ENCODE peak calls at places on chromosomes 4 and X, in ten cellular contexts. Q is ovary, C is coronary artery, V is fibroblast of the aortic adventitia, H is body of pancreas, O is AG10803, R is choroid plexus epithelial cell, B is dorsolateral prefrontal cortex, E is BJ, W is transverse colon. S is an unnamed sample.

GRCh38 chrX:105975382-105975781 is 63.1 kb downstream of the SERPINA7 start:
- DNase-seq in Q (no peak), C (no peak), V (peak), H (no peak), O (no peak), R (peak), B (no peak), E (no peak), W (no peak), S (peak)

GRCh38 chr4:3212391-3213100 is 36.4 kb upstream of the MSANTD1 start:
- DNase-seq in Q (no peak), C (no peak), V (no peak), H (no peak), O (no peak), R (no peak), B (no peak), E (no peak), W (no peak), S (no peak)

GRCh38 chr4:186695392-186695791 is 28.3 kb downstream of the FAT1 start:
- DNase-seq in Q (no peak), C (no peak), V (no peak), H (no peak), O (no peak), R (no peak), B (no peak), E (no peak), W (no peak), S (no peak)

GRCh38 chrX:9878141-9878875 is 88.8 kb upstream of the CLDN34 start:
- DNase-seq in Q (no peak), C (no peak), V (no peak), H (no peak), O (no peak), R (no peak), B (no peak), E (no peak), W (no peak), S (no peak)

GRCh38 chr4:87266986-87267385 is 46.6 kb upstream of the KLHL8 start:
- DNase-seq in Q (no peak), C (no peak), V (no peak), H (no peak), O (no peak), R (no peak), B (no peak), E (no peak), W (no peak), S (no peak)

GRCh38 chrX:68261060-68261672 is 172.1 kb downstream of the OPHN1 start:
- DNase-seq in Q (no peak), C (no peak), V (peak), H (no peak), O (peak), R (peak), B (no peak), E (no peak), W (no peak), S (peak)

GRCh38 chr4:183157215-183157614 is 58.2 kb downstream of the WWC2 start:
- DNase-seq in Q (no peak), C (no peak), V (no peak), H (no peak), O (no peak), R (no peak), B (no peak), E (no peak), W (no peak), S (no peak)

GRCh38 chr4:183596056-183596757 is 62.8 kb downstream of the RWDD4 start:
- DNase-seq in Q (no peak), C (no peak), V (no peak), H (no peak), O (no peak), R (no peak), B (no peak), E (no peak), W (no peak), S (no peak)

GRCh38 chr4:156771171-156771837 is 200.3 kb downstream of the PDGFC start:
- DNase-seq in Q (no peak), C (no peak), V (peak), H (peak), O (peak), R (peak), B (no peak), E (no peak), W (no peak), S (peak)

GRCh38 chr4:37594095-37594494 is 92.1 kb downstream of the RELL1 start:
- DNase-seq in Q (no peak), C (no peak), V (no peak), H (no peak), O (no peak), R (no peak), B (no peak), E (no peak), W (no peak), S (no peak)

GRCh38 chr4:20512980-20513379 is 187.3 kb upstream of the PACRGL start:
- DNase-seq in Q (no peak), C (no peak), V (no peak), H (no peak), O (no peak), R (no peak), B (no peak), E (no peak), W (no peak), S (no peak)

GRCh38 chrX:48958635-48959094 is 1.3 kb upstream of the OTUD5 start:
- DNase-seq in Q (no peak), C (peak), V (peak), H (peak), O (peak), R (peak), B (no peak), E (no peak), W (peak), S (peak)

GRCh38 chrX:10633722-10634121 is 13.3 kb upstream of the MID1 start:
- DNase-seq in Q (no peak), C (no peak), V (peak), H (no peak), O (peak), R (peak), B (no peak), E (no peak), W (no peak), S (peak)

GRCh38 chr4:183721207-183722081 is 62.4 kb downstream of the TRAPPC11 start:
- DNase-seq in Q (peak), C (no peak), V (peak), H (peak), O (peak), R (peak), B (no peak), E (no peak), W (peak), S (peak)

GRCh38 chrX:8433296-8434094 is 31.1 kb upstream of the VCX3B start:
- DNase-seq in Q (no peak), C (no peak), V (no peak), H (no peak), O (no peak), R (no peak), B (no peak), E (no peak), W (no peak), S (peak)

GRCh38 chr4:38983756-38984647 is 48.2 kb downstream of the TMEM156 start:
- DNase-seq in Q (no peak), C (no peak), V (peak), H (no peak), O (peak), R (peak), B (no peak), E (no peak), W (no peak), S (peak)

GRCh38 chrX:68693481-68694410 is 46.3 kb downstream of the STARD8 start:
- DNase-seq in Q (peak), C (peak), V (peak), H (peak), O (peak), R (peak), B (peak), E (no peak), W (peak), S (peak)

GRCh38 chr4:139763205-139763604 is 97.6 kb downstream of the MGST2 start:
- DNase-seq in Q (no peak), C (no peak), V (no peak), H (no peak), O (no peak), R (no peak), B (no peak), E (no peak), W (no peak), S (no peak)

GRCh38 chr4:128716325-128716724 is 93.2 kb upstream of the JADE1 start:
- DNase-seq in Q (no peak), C (no peak), V (peak), H (no peak), O (peak), R (no peak), B (no peak), E (peak), W (no peak), S (no peak)

GRCh38 chrX:109845996-109846395 is 112.9 kb upstream of the ACSL4 start:
- DNase-seq in Q (no peak), C (no peak), V (no peak), H (no peak), O (no peak), R (no peak), B (no peak), E (no peak), W (no peak), S (peak)

GRCh38 chrX:19514791-19515614 is at the start of gene MAP3K15:
- DNase-seq in Q (peak), C (no peak), V (no peak), H (peak), O (peak), R (no peak), B (no peak), E (no peak), W (peak), S (peak)

GRCh38 chr4:10416441-10416840 is 40.8 kb downstream of the ZNF518B start:
- DNase-seq in Q (no peak), C (no peak), V (no peak), H (no peak), O (no peak), R (no peak), B (no peak), E (no peak), W (no peak), S (no peak)

GRCh38 chr4:41346306-41347061 is 89.8 kb downstream of the UCHL1 start:
- DNase-seq in Q (no peak), C (no peak), V (no peak), H (no peak), O (no peak), R (no peak), B (no peak), E (peak), W (no peak), S (no peak)

GRCh38 chr4:97103252-97103651 is 1040.0 kb downstream of the STPG2 start:
- DNase-seq in Q (no peak), C (no peak), V (no peak), H (no peak), O (no peak), R (no peak), B (no peak), E (no peak), W (no peak), S (no peak)

GRCh38 chrX:134885336-134886016 is 105.3 kb upstream of the SMIM10 start:
- DNase-seq in Q (no peak), C (no peak), V (no peak), H (no peak), O (no peak), R (no peak), B (no peak), E (no peak), W (no peak), S (no peak)

GRCh38 chrX:44035576-44035975 is 62.4 kb upstream of the NDP start:
- DNase-seq in Q (no peak), C (no peak), V (peak), H (no peak), O (no peak), R (peak), B (no peak), E (no peak), W (no peak), S (peak)

GRCh38 chrX:97267376-97267775 is 383.7 kb downstream of the RPA4 start:
- DNase-seq in Q (no peak), C (no peak), V (peak), H (no peak), O (peak), R (peak), B (no peak), E (no peak), W (no peak), S (peak)

GRCh38 chr4:111722321-111722720 is 422.9 kb upstream of the FAM241A start:
- DNase-seq in Q (no peak), C (no peak), V (no peak), H (no peak), O (no peak), R (no peak), B (no peak), E (no peak), W (no peak), S (no peak)

GRCh38 chrX:45591650-45592049 is 391.0 kb upstream of the DIPK2B start:
- DNase-seq in Q (no peak), C (no peak), V (no peak), H (no peak), O (no peak), R (no peak), B (no peak), E (no peak), W (no peak), S (no peak)

GRCh38 chr4:120731561-120731960 is 191.0 kb downstream of the PRDM5 start:
- DNase-seq in Q (no peak), C (no peak), V (peak), H (no peak), O (peak), R (no peak), B (no peak), E (no peak), W (no peak), S (peak)

DNA sequence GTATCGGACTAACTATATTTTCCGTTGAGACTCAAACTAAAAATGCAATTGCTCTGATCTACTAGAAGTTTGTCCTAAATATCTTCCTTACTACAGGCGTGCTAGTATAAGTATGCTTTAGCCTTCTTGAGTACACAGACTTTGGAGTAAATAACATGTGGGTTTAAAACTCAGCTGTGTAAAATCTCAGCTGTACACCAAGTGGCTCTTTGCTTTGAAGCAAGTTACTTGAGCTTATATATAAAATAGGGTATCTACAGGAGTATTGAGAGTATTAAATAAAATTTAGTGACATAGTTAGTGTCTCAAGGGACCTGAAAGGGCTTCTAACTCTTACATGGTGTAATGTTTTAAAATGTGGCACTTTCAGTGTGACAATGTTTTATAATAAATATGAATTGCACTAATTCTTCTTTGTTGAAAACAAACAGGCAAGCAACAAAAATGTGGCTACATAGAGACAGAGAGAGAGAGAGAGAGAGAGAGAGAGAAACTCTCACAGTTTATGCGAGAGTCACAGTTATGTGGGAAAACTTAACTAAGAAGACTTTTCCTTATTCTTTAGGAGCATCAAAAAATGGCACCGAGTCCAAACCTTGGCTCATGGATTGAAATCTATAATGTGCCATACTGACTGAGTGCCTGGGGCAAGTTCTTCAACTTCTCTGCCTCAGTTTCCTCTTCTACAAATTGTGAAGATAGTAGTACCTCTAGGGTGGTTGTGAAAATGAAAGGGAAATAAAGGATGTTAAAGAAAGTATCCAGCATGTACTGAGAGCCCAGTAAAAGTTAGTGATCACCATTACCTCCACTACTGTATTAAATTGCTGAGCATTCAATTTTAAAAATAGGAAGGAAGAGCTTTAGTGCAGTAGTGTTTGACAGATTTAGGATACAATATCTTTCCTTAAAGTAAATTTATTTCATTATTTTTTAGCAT is 187.8 kb upstream of the ANK2 start:
- DNase-seq in Q (no peak), C (no peak), V (no peak), H (no peak), O (no peak), R (no peak), B (no peak), E (no peak), W (no peak), S (no peak)
- H3K4me3 ChIP-seq in Q (no peak), C (no peak), V (no peak), H (no peak), O (no peak), R (no peak), B (peak), E (no peak), W (no peak), S (no peak)

GRCh38 chr4:970854-971520 is 2.4 kb downstream of the DGKQ start:
- DNase-seq in Q (no peak), C (no peak), V (no peak), H (no peak), O (no peak), R (no peak), B (no peak), E (no peak), W (peak), S (no peak)
- TF ChIP-seq CTCF in Q (no peak), C (no peak), V (no peak), H (no peak), O (no peak), R (no peak), B (no peak), E (no peak), W (peak), S (no peak)

GRCh38 chr4:165381821-165382373 is 3.1 kb downstream of the CPE start:
- DNase-seq in Q (no peak), C (no peak), V (no peak), H (no peak), O (no peak), R (no peak), B (no peak), E (no peak), W (no peak), S (no peak)
- H3K4me3 ChIP-seq in Q (no peak), C (no peak), V (no peak), H (no peak), O (no peak), R (no peak), B (peak), E (no peak), W (no peak), S (no peak)

GRCh38 chr4:47704693-47705325 is 133.1 kb downstream of the CORIN start:
- DNase-seq in Q (no peak), C (no peak), V (peak), H (peak), O (peak), R (peak), B (no peak), E (no peak), W (no peak), S (peak)
- TF ChIP-seq CTCF in Q (no peak), C (no peak), V (peak), H (peak), O (peak), R (peak), B (peak), E (peak), W (no peak), S (peak)

GRCh38 chr4:2043396-2044118 is 15.6 kb upstream of the NAT8L start:
- DNase-seq in Q (no peak), C (no peak), V (no peak), H (no peak), O (no peak), R (no peak), B (no peak), E (no peak), W (no peak), S (no peak)

GRCh38 chr4:2044119-2044485 is 15.0 kb upstream of the NAT8L start:
- DNase-seq in Q (no peak), C (no peak), V (no peak), H (no peak), O (no peak), R (no peak), B (no peak), E (no peak), W (no peak), S (no peak)

GRCh38 chr4:2042207-2042946 is 16.8 kb upstream of the NAT8L start:
- DNase-seq in Q (no peak), C (no peak), V (no peak), H (peak), O (no peak), R (no peak), B (no peak), E (no peak), W (peak), S (no peak)

GRCh38 chr4:2041234-2042130 is 17.6 kb upstream of the NAT8L start:
- DNase-seq in Q (peak), C (no peak), V (peak), H (peak), O (peak), R (peak), B (peak), E (peak), W (peak), S (peak)

DNA sequence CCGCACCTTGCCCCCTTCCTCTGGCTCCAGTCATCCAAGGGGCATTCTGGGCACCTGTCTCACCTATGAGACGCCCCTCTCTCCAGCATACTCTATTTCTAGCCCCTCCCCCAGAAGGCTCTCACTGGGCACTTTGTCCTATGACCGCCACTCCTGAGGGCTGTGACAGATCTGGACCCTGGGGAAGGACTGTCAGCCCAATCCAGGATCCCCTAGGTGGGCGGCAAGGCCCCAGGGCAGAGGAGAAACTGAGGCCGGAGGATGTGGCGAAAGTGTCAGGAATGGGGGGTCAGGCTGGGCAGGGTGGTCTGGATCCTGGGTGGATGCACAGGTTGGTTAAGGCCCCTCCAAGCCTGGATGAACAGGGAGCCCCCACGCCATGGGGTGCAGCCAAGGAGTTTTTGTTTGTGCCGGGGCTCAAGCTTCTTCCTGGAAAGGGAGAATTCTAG is 16.2 kb upstream of the NAT8L start:
- DNase-seq in Q (no peak), C (no peak), V (no peak), H (no peak), O (no peak), R (no peak), B (no peak), E (no peak), W (no peak), S (no peak)
- H3K4me3 ChIP-seq in Q (no peak), C (peak), V (peak), H (no peak), O (peak), R (peak), B (peak), E (no peak), W (peak), S (peak)

GRCh38 chrX:116198235-116198634 is 27.7 kb downstream of the AGTR2 start:
- DNase-seq in Q (no peak), C (no peak), V (no peak), H (no peak), O (no peak), R (no peak), B (no peak), E (no peak), W (no peak), S (no peak)

GRCh38 chrX:116194649-116195048 is 24.1 kb downstream of the AGTR2 start:
- DNase-seq in Q (no peak), C (no peak), V (no peak), H (no peak), O (no peak), R (no peak), B (no peak), E (no peak), W (no peak), S (no peak)

GRCh38 chrX:116198810-116199209 is 28.3 kb downstream of the AGTR2 start:
- DNase-seq in Q (no peak), C (no peak), V (peak), H (no peak), O (no peak), R (peak), B (no peak), E (no peak), W (no peak), S (no peak)
- TF ChIP-seq CTCF in Q (no peak), C (no peak), V (peak), H (no peak), O (no peak), R (peak), B (no peak), E (no peak), W (no peak), S (peak)

GRCh38 chrX:74171465-74171864 is 132.5 kb upstream of the ZCCHC13 start:
- DNase-seq in Q (no peak), C (no peak), V (no peak), H (no peak), O (no peak), R (no peak), B (no peak), E (no peak), W (no peak), S (no peak)
- H3K4me3 ChIP-seq in Q (no peak), C (no peak), V (no peak), H (no peak), O (no peak), R (no peak), B (no peak), E (no peak), W (no peak), S (no peak)